ENCODE peak calls at places on chromosomes 1 and 21, in four cellular contexts. L is cardiac muscle cell, P is osteoblast, S is lower lobe of right lung. D is an unnamed sample.

GRCh38 chr1:109991400-109991925 is 6.9 kb downstream of the AHCYL1 start:
- DNase-seq in L (no peak), P (no peak), S (no peak), D (no peak)

GRCh38 chr1:30319765-30320580 is 403.4 kb downstream of the MATN1 start:
- DNase-seq in L (no peak), P (peak), S (no peak), D (no peak)

GRCh38 chr21:31874817-31875216 is 2.0 kb downstream of the HUNK start:
- DNase-seq in L (peak), P (no peak), S (no peak), D (no peak)

GRCh38 chr1:156629825-156630449 is 10.7 kb downstream of the HAPLN2 start:
- DNase-seq in L (no peak), P (no peak), S (no peak), D (no peak)

GRCh38 chr1:110542730-110543129 is 23.8 kb upstream of the KCNA10 start:
- DNase-seq in L (peak), P (no peak), S (no peak), D (no peak)

GRCh38 chr1:206037521-206037920 is 13.8 kb upstream of the CTSE start:
- DNase-seq in L (no peak), P (no peak), S (no peak), D (no peak)

GRCh38 chr21:38631171-38631570 is 132.9 kb upstream of the ERG start:
- DNase-seq in L (no peak), P (no peak), S (no peak), D (no peak)

GRCh38 chr1:168719306-168720111 is 9.5 kb downstream of the DPT start:
- DNase-seq in L (no peak), P (no peak), S (no peak), D (no peak)

GRCh38 chr1:49622877-49623276 is 400.9 kb downstream of the AGBL4 start:
- DNase-seq in L (no peak), P (no peak), S (no peak), D (no peak)

GRCh38 chr21:16040601-16041000 is 310.8 kb downstream of the USP25 start:
- DNase-seq in L (no peak), P (no peak), S (no peak), D (no peak)

GRCh38 chr1:11697188-11697892 is 5.8 kb downstream of the DRAXIN start:
- DNase-seq in L (no peak), P (peak), S (no peak), D (no peak)

GRCh38 chr1:50970927-50971582 is 1.0 kb downstream of the CDKN2C start:
- DNase-seq in L (no peak), P (no peak), S (no peak), D (no peak)

GRCh38 chr1:149962039-149962647 is 25.5 kb upstream of the MTMR11 start:
- DNase-seq in L (peak), P (no peak), S (peak), D (peak)

GRCh38 chr1:214658785-214659184 is 55.8 kb downstream of the CENPF start:
- DNase-seq in L (peak), P (no peak), S (no peak), D (no peak)

GRCh38 chr1:221532071-221532755 is 209.7 kb downstream of the DUSP10 start:
- DNase-seq in L (no peak), P (no peak), S (no peak), D (no peak)

GRCh38 chr1:208541225-208541855 is 297.2 kb upstream of the PLXNA2 start:
- DNase-seq in L (no peak), P (no peak), S (no peak), D (no peak)

GRCh38 chr1:43822040-43822439 is 111.6 kb upstream of the ARTN start:
- DNase-seq in L (no peak), P (peak), S (no peak), D (no peak)

GRCh38 chr1:112508242-112509004 is at the start of gene WNT2B:
- DNase-seq in L (peak), P (peak), S (peak), D (peak)

GRCh38 chr1:189103956-189104355 is 1373.7 kb downstream of the BRINP3 start:
- DNase-seq in L (no peak), P (no peak), S (no peak), D (no peak)

GRCh38 chr1:151311589-151312331 is 15.5 kb downstream of the PI4KB start:
- DNase-seq in L (no peak), P (peak), S (peak), D (peak)

GRCh38 chr1:193763313-193763712 is 576.9 kb upstream of the B3GALT2 start:
- DNase-seq in L (no peak), P (peak), S (no peak), D (no peak)

GRCh38 chr1:197302775-197303174 is 34.7 kb downstream of the CRB1 start:
- DNase-seq in L (no peak), P (peak), S (no peak), D (no peak)

GRCh38 chr21:14901482-14901958 is 163.3 kb downstream of the NRIP1 start:
- DNase-seq in L (no peak), P (peak), S (no peak), D (no peak)

GRCh38 chr1:26284597-26285351 is 4.9 kb downstream of the SH3BGRL3 start:
- DNase-seq in L (peak), P (peak), S (peak), D (peak)

GRCh38 chr1:23126801-23127200 is 41.9 kb downstream of the LUZP1 start:
- DNase-seq in L (no peak), P (no peak), S (no peak), D (no peak)

GRCh38 chr1:226678701-226679100 is 60.4 kb downstream of the ITPKB start:
- DNase-seq in L (no peak), P (no peak), S (no peak), D (no peak)

GRCh38 chr21:38041493-38041892 is 125.2 kb upstream of the KCNJ6 start:
- DNase-seq in L (no peak), P (no peak), S (no peak), D (no peak)

GRCh38 chr1:53592521-53592982 is 133.4 kb downstream of the DMRTB1 start:
- DNase-seq in L (no peak), P (no peak), S (peak), D (no peak)

GRCh38 chr1:91697322-91698260 is 188.4 kb downstream of the TGFBR3 start:
- DNase-seq in L (no peak), P (no peak), S (no peak), D (no peak)

GRCh38 chr1:167223144-167224103 is 2.7 kb downstream of the POU2F1 start:
- DNase-seq in L (no peak), P (no peak), S (no peak), D (no peak)

GRCh38 chr1:2236695-2237677 is 8.9 kb downstream of the SKI start:
- DNase-seq in L (no peak), P (peak), S (no peak), D (no peak)

GRCh38 chr1:84969489-84970250 is 27.2 kb downstream of the MCOLN2 start:
- DNase-seq in L (no peak), P (peak), S (no peak), D (no peak)

GRCh38 chr1:44408181-44409018 is 3.3 kb downstream of the RNF220 start:
- DNase-seq in L (peak), P (no peak), S (no peak), D (no peak)

GRCh38 chr1:26181586-26182371 is 4.5 kb downstream of the CNKSR1 start:
- DNase-seq in L (no peak), P (peak), S (no peak), D (no peak)

GRCh38 chr1:64733576-64734288 is 11.1 kb upstream of the RAVER2 start:
- DNase-seq in L (no peak), P (no peak), S (no peak), D (no peak)

GRCh38 chr1:152533327-152533938 is 19.2 kb downstream of the CRCT1 start:
- DNase-seq in L (no peak), P (peak), S (no peak), D (no peak)

GRCh38 chr1:239676522-239677273 is 290.3 kb downstream of the CHRM3 start:
- DNase-seq in L (no peak), P (no peak), S (no peak), D (no peak)

GRCh38 chr1:203462878-203463277 is 12.7 kb upstream of the PRELP start:
- DNase-seq in L (no peak), P (no peak), S (peak), D (no peak)

GRCh38 chr1:7783178-7783711 is 846 bp upstream of the PER3 start:
- DNase-seq in L (peak), P (peak), S (peak), D (peak)

GRCh38 chr1:231818342-231818741 is 191.8 kb downstream of the DISC1 start:
- DNase-seq in L (peak), P (no peak), S (no peak), D (no peak)

GRCh38 chr1:231814536-231814935 is 187.9 kb downstream of the DISC1 start:
- DNase-seq in L (no peak), P (no peak), S (no peak), D (no peak)

GRCh38 chr1:231814031-231814430 is 187.4 kb downstream of the DISC1 start:
- DNase-seq in L (no peak), P (no peak), S (no peak), D (no peak)

DNA sequence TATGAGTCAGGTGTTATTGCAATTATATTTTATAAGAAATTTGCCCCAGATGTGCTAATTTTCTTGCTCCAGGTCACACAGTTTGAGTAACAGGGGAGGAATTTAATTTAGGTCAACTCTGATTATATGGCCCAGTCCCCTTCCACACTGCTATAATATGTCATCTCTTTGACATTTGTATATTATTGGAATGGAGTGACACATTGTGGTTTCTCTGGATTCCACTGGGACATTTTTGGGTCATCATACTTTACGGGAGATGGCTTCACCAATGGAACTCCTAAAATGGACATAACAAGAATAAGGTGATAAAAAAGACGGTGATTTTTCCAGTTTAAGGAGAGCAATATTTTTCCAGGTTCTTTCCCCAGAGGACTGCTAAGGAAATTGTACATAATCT is 191.2 kb downstream of the DISC1 start:
- DNase-seq in L (no peak), P (no peak), S (no peak), D (no peak)
- H3K27ac ChIP-seq in L (peak), P (no peak), S (no peak), D (peak)

GRCh38 chr21:46110499-46111192 is 12.7 kb downstream of the COL6A2 start:
- DNase-seq in L (peak), P (peak), S (peak), D (no peak)

GRCh38 chr21:46111857-46112730 is 14.2 kb downstream of the COL6A2 start:
- DNase-seq in L (no peak), P (peak), S (peak), D (no peak)

GRCh38 chr21:46109251-46110221 is 11.6 kb downstream of the COL6A2 start:
- DNase-seq in L (no peak), P (peak), S (no peak), D (no peak)

GRCh38 chr21:46112731-46113215 is 14.9 kb downstream of the COL6A2 start:
- DNase-seq in L (no peak), P (peak), S (no peak), D (no peak)

DNA sequence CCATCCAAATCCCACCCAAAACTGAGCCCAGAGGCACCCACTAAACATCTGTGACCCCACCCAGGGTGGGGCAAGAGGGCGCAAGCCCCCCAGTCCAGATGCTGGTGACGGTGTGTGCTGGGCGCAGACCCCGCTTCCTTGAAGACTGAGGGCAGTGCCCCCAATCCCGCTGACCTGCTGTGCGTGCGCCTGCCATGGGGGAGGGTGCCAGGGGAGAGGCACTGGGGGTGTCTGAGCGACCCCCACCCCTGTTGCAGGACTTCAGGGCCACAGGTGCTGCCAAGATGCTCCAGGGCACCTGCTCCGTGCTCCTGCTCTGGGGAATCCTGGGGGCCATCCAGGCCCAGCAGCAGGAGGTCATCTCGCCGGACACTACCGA is 13.3 kb downstream of the COL6A2 start:
- DNase-seq in L (no peak), P (peak), S (no peak), D (no peak)
- H3K27ac ChIP-seq in L (no peak), P (peak), S (no peak), D (no peak)

GRCh38 chr1:19369396-19370090 is 57.4 kb downstream of the SLC66A1 start:
- DNase-seq in L (no peak), P (peak), S (peak), D (no peak)

GRCh38 chr1:19372136-19372514 is 60.0 kb downstream of the SLC66A1 start:
- DNase-seq in L (no peak), P (no peak), S (no peak), D (no peak)

GRCh38 chr1:19371226-19372135 is 59.4 kb downstream of the SLC66A1 start:
- DNase-seq in L (no peak), P (peak), S (no peak), D (no peak)

GRCh38 chr1:19368964-19369363 is 56.8 kb downstream of the SLC66A1 start:
- DNase-seq in L (no peak), P (peak), S (no peak), D (no peak)

GRCh38 chr1:19370453-19371170 is 58.5 kb downstream of the SLC66A1 start:
- DNase-seq in L (no peak), P (peak), S (peak), D (no peak)
- H3K27ac ChIP-seq in L (no peak), P (no peak), S (peak), D (no peak)

GRCh38 chr1:121483234-121483633 is 298.5 kb downstream of the SRGAP2C start:
- DNase-seq in L (no peak), P (no peak), S (no peak), D (no peak)

DNA sequence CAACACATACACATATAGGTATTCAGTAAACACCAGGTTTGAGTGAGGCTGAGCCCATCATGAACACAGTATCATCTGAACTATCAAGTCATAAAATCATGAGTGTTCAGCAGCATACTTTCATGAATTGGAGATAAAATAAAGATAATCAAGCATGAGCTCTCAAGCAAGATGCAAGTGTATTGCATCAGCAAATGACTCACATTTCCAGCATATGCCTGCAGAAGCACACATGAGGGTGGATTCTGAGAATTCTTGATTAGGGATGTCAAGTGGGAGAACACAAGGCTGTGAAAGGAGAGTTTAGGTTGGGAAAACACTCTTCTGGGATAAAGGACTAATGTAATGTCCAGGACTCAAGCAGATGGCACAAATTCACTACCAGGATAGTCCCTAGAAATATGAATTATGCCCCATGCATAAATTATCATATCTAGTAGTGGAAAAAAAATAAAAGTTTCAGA is 299.2 kb downstream of the SRGAP2C start:
- DNase-seq in L (no peak), P (peak), S (no peak), D (peak)
- H3K27ac ChIP-seq in L (no peak), P (peak), S (no peak), D (peak)

DNA sequence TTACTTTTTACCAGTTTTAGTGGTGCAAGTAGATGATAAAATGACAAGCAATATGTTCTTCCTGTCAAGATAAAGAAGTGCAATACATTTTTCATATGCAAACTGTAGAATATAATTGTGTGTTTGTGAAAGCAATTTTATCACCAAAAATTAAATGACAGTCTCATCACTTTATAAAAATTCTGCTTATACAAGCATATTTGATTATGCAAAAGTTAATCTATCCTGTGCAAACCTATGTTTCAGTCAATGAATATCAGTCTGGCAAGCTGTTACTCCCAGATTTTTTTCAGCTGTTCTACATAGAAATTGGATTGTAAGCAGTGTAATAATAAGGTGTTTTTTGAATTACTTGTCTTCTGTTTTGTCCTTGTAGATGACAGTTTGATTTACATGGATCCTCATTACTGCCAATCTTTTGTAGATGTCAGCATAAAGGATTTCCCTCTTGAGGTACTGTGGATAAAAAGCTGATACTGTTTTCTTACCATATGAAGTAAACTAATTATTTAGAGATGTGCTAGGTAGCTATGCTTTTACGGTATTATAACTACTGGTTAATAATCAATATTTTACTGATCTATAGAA is 50.6 kb downstream of the ATG4C start:
- DNase-seq in L (no peak), P (no peak), S (no peak), D (no peak)
- H3K27ac ChIP-seq in L (no peak), P (no peak), S (no peak), D (no peak)

GRCh38 chr1:116387551-116387950 is 14.5 kb downstream of the ATP1A1 start:
- DNase-seq in L (no peak), P (no peak), S (no peak), D (no peak)
- H3K27ac ChIP-seq in L (peak), P (no peak), S (no peak), D (no peak)

DNA sequence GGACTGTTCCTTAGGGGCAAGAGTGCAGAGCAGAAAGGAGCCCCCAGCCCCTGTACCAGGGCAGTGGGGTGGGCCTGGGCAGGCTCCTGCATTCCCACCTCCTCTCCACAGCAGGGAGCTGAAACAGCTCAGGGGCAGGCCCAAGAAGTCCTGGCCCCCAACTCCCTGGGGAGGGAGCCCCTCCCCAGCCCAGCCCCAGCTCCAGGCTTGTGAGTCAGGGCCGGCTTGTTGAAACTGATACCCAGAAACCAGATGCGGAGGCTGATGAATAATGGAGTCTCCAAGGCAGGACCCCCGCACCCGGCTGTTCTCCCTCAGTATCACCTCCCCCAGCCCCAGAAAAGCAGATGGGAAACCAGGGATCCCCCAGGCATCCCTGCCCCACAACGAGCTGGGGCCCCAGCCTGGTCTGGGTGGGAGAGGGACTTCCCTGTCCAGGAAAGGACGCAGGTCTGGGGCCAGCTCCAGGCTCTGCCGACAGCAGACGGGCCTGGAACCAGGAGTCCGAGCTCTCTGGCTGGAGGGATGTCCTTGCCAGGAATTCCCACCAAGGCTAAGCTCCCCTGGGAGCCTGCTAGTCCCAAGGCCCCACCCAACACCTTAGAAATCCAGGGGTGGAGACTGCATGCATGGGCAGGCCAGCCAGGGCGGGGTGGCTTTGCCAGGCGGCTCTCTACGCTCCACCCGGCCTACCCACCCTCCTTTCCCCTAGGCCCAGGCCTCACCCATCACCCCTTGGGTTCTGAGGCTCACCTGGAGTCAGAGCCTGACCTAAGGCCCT is 2.7 kb downstream of the PLEKHG5 start:
- DNase-seq in L (no peak), P (no peak), S (no peak), D (no peak)
- H3K27ac ChIP-seq in L (no peak), P (no peak), S (no peak), D (no peak)

D was measured in caudate nucleus.